ENCODE peak calls at places on chromosomes 12 and 14, in ten cellular contexts. K, I, Y, A, Q, G, F, H, J and X are unnamed samples.

GRCh38 chr14:103820908-103821307 is 26.5 kb downstream of the PPP1R13B start:
- DNase-seq in K (no peak), I (no peak), Y (no peak), A (no peak), Q (no peak), G (no peak), F (no peak), H (no peak), J (no peak), X (no peak)

GRCh38 chr14:91293281-91293680 is 48.8 kb upstream of the GPR68 start:
- DNase-seq in K (no peak), I (no peak), Y (no peak), A (no peak), Q (no peak), G (no peak), F (no peak), H (no peak), J (no peak), X (no peak)

GRCh38 chr14:105203057-105203494 is 22.0 kb upstream of the NUDT14 start:
- DNase-seq in K (peak), I (peak), Y (peak), A (peak), Q (peak), G (peak), F (peak), H (peak), J (peak), X (peak)

GRCh38 chr12:104571328-104571727 is 114.6 kb downstream of the CHST11 start:
- DNase-seq in K (no peak), I (no peak), Y (no peak), A (no peak), Q (no peak), G (peak), F (no peak), H (no peak), J (no peak), X (no peak)

GRCh38 chr14:75044322-75044721 is 6.9 kb downstream of the MLH3 start:
- DNase-seq in K (no peak), I (no peak), Y (no peak), A (no peak), Q (no peak), G (no peak), F (no peak), H (no peak), J (peak), X (peak)

GRCh38 chr14:102986810-102987579 is 64.5 kb downstream of the AMN start:
- DNase-seq in K (no peak), I (no peak), Y (peak), A (peak), Q (no peak), G (no peak), F (no peak), H (no peak), J (peak), X (no peak)

GRCh38 chr14:103021817-103022668 is 35.3 kb downstream of the CDC42BPB start:
- DNase-seq in K (no peak), I (no peak), Y (peak), A (no peak), Q (no peak), G (no peak), F (no peak), H (peak), J (peak), X (no peak)

GRCh38 chr14:100524933-100525243 is 62.3 kb downstream of the BEGAIN start:
- DNase-seq in K (peak), I (peak), Y (peak), A (no peak), Q (peak), G (no peak), F (no peak), H (no peak), J (peak), X (no peak)

GRCh38 chr12:131371580-131372475 is 339.1 kb upstream of the SFSWAP start:
- DNase-seq in K (no peak), I (peak), Y (no peak), A (no peak), Q (peak), G (no peak), F (no peak), H (no peak), J (no peak), X (no peak)

GRCh38 chr14:83975435-83976222 is 1554.3 kb upstream of the FLRT2 start:
- DNase-seq in K (no peak), I (peak), Y (no peak), A (no peak), Q (no peak), G (no peak), F (no peak), H (no peak), J (peak), X (no peak)

GRCh38 chr12:130961921-130962326 is 8.2 kb downstream of the ADGRD1 start:
- DNase-seq in K (no peak), I (peak), Y (no peak), A (no peak), Q (no peak), G (peak), F (no peak), H (no peak), J (no peak), X (no peak)

GRCh38 chr14:92728781-92729364 is 19.6 kb downstream of the LGMN start:
- DNase-seq in K (no peak), I (no peak), Y (no peak), A (no peak), Q (no peak), G (no peak), F (no peak), H (no peak), J (peak), X (peak)

GRCh38 chr12:124279315-124279714 is 15.6 kb upstream of the RFLNA start:
- DNase-seq in K (no peak), I (no peak), Y (no peak), A (no peak), Q (no peak), G (no peak), F (no peak), H (no peak), J (no peak), X (no peak)

GRCh38 chr12:106267535-106267934 is 19.7 kb upstream of the CKAP4 start:
- DNase-seq in K (no peak), I (no peak), Y (no peak), A (no peak), Q (no peak), G (no peak), F (no peak), H (no peak), J (no peak), X (no peak)

GRCh38 chr14:68098834-68099233 is 279.3 kb downstream of the RAD51B start:
- DNase-seq in K (no peak), I (no peak), Y (no peak), A (no peak), Q (no peak), G (no peak), F (no peak), H (no peak), J (no peak), X (no peak)

GRCh38 chr12:104166465-104166864 is 28.5 kb upstream of the NFYB start:
- DNase-seq in K (no peak), I (no peak), Y (no peak), A (no peak), Q (no peak), G (no peak), F (no peak), H (no peak), J (peak), X (no peak)

GRCh38 chr12:108126990-108127468 is 2.1 kb upstream of the WSCD2 start:
- DNase-seq in K (no peak), I (peak), Y (no peak), A (no peak), Q (peak), G (no peak), F (no peak), H (no peak), J (no peak), X (no peak)

GRCh38 chr14:100714205-100714781 is 12.4 kb upstream of the DLK1 start:
- DNase-seq in K (no peak), I (no peak), Y (no peak), A (no peak), Q (no peak), G (no peak), F (no peak), H (no peak), J (no peak), X (no peak)

GRCh38 chr12:8065991-8066594 is at the start of gene C3AR1:
- DNase-seq in K (no peak), I (no peak), Y (no peak), A (no peak), Q (no peak), G (peak), F (no peak), H (no peak), J (peak), X (peak)

GRCh38 chr12:19131020-19131431 is 1.5 kb downstream of the PLEKHA5 start:
- DNase-seq in K (peak), I (no peak), Y (no peak), A (peak), Q (no peak), G (peak), F (no peak), H (no peak), J (peak), X (peak)

GRCh38 chr14:105836160-105836559 is 309.8 kb downstream of the TMEM121 start:
- DNase-seq in K (no peak), I (no peak), Y (no peak), A (no peak), Q (no peak), G (no peak), F (no peak), H (no peak), J (no peak), X (no peak)

GRCh38 chr14:88340357-88340756 is 17.3 kb upstream of the KCNK10 start:
- DNase-seq in K (no peak), I (no peak), Y (no peak), A (no peak), Q (no peak), G (no peak), F (no peak), H (no peak), J (no peak), X (no peak)

GRCh38 chr14:51616724-51617409 is 34.8 kb upstream of the FRMD6 start:
- DNase-seq in K (peak), I (no peak), Y (no peak), A (peak), Q (no peak), G (no peak), F (no peak), H (no peak), J (peak), X (peak)

GRCh38 chr12:56469007-56469930 is 891 bp downstream of the SPRYD4 start:
- DNase-seq in K (peak), I (peak), Y (peak), A (no peak), Q (no peak), G (peak), F (no peak), H (no peak), J (no peak), X (no peak)

GRCh38 chr12:93894391-93895095 is 217.4 kb downstream of the CRADD start:
- DNase-seq in K (no peak), I (peak), Y (peak), A (peak), Q (peak), G (peak), F (peak), H (peak), J (peak), X (no peak)

GRCh38 chr12:57047981-57048380 is 1.9 kb downstream of the MYO1A start:
- DNase-seq in K (no peak), I (no peak), Y (no peak), A (no peak), Q (no peak), G (no peak), F (no peak), H (no peak), J (peak), X (no peak)

GRCh38 chr12:319116-319515 is 56.5 kb upstream of the SLC6A13 start:
- DNase-seq in K (no peak), I (no peak), Y (no peak), A (no peak), Q (no peak), G (no peak), F (no peak), H (no peak), J (no peak), X (no peak)

GRCh38 chr14:68719634-68720384 is 73.1 kb downstream of the ZFP36L1 start:
- DNase-seq in K (no peak), I (no peak), Y (no peak), A (no peak), Q (no peak), G (no peak), F (no peak), H (no peak), J (no peak), X (no peak)

GRCh38 chr12:26830358-26830757 is 2.6 kb downstream of the ITPR2 start:
- DNase-seq in K (no peak), I (no peak), Y (no peak), A (no peak), Q (no peak), G (no peak), F (no peak), H (no peak), J (no peak), X (no peak)

GRCh38 chr14:50999726-51000125 is 55.4 kb upstream of the PYGL start:
- DNase-seq in K (no peak), I (no peak), Y (no peak), A (no peak), Q (no peak), G (no peak), F (no peak), H (no peak), J (no peak), X (no peak)

GRCh38 chr12:101880769-101881168 is 3.4 kb downstream of the DRAM1 start:
- DNase-seq in K (no peak), I (no peak), Y (no peak), A (no peak), Q (no peak), G (no peak), F (no peak), H (no peak), J (no peak), X (no peak)

GRCh38 chr12:101881228-101881627 is 3.8 kb downstream of the DRAM1 start:
- DNase-seq in K (no peak), I (no peak), Y (no peak), A (no peak), Q (no peak), G (no peak), F (no peak), H (no peak), J (no peak), X (no peak)

GRCh38 chr12:101877816-101878811 is 734 bp downstream of the DRAM1 start:
- DNase-seq in K (peak), I (peak), Y (no peak), A (peak), Q (peak), G (peak), F (no peak), H (no peak), J (no peak), X (peak)

GRCh38 chr12:101876861-101877815 is at the start of gene DRAM1:
- DNase-seq in K (peak), I (peak), Y (peak), A (peak), Q (peak), G (peak), F (peak), H (peak), J (peak), X (peak)

GRCh38 chr12:101875112-101875961 is 2.0 kb upstream of the DRAM1 start:
- DNase-seq in K (no peak), I (no peak), Y (no peak), A (no peak), Q (no peak), G (no peak), F (no peak), H (no peak), J (peak), X (no peak)
- TF ChIP-seq POLR2A in K (no peak), I (no peak), Y (no peak), A (no peak), Q (no peak), G (no peak), F (no peak), H (no peak), J (no peak), X (no peak)

GRCh38 chr12:47832263-47832933 is 12.7 kb upstream of the HDAC7 start:
- DNase-seq in K (no peak), I (no peak), Y (peak), A (no peak), Q (no peak), G (no peak), F (no peak), H (no peak), J (no peak), X (no peak)
- TF ChIP-seq POLR2A in K (no peak), I (no peak), Y (no peak), A (no peak), Q (no peak), G (no peak), F (no peak), H (no peak), J (no peak), X (no peak)

DNA sequence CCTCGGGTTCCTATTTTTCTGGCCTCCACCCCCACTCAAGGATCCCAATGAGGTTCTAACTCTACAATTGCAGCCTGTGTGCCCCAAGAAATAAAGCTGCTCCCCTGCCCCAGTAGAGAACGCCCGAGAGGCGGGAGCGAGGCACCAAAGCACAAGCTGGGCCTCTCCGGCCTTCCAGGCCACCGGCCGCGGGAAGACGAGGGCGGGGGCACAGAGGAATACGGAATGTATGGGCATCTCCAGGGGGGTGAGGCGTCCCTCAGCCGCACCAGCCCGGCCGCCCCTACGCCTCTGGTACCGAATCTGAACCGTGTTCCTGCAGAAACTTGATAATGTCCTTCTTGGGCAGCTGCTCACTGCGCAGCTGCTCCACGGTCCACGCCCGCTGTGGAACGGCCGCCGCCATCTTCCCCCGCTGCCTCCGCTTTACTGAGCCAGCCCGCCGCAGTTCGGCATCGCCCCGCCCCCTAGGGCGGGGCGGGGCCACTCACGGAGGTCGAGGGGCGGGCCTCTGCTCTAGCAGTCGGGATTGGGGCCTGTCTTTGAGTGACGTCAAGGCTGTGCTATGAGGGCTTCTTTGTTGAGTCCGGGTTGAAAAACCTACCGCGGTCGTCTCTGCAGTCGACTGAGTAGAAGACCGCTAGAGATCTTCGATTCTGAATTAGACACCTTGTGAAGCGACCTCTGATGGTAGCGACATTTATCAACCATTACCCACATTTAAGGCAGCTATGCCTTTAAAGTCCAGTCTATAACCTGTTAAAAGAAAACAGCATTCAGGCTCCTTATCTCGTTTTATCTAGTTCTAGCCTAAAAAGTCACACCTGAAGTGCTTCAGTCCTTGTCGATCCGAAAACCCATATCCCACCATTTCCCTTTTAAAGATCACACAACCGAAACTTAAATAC is at the start of gene FKBP3:
- DNase-seq in K (peak), I (peak), Y (peak), A (peak), Q (peak), G (peak), F (peak), H (peak), J (peak), X (peak)
- TF ChIP-seq POLR2A in K (peak), I (peak), Y (peak), A (peak), Q (peak), G (peak), F (peak), H (peak), J (peak), X (peak)

DNA sequence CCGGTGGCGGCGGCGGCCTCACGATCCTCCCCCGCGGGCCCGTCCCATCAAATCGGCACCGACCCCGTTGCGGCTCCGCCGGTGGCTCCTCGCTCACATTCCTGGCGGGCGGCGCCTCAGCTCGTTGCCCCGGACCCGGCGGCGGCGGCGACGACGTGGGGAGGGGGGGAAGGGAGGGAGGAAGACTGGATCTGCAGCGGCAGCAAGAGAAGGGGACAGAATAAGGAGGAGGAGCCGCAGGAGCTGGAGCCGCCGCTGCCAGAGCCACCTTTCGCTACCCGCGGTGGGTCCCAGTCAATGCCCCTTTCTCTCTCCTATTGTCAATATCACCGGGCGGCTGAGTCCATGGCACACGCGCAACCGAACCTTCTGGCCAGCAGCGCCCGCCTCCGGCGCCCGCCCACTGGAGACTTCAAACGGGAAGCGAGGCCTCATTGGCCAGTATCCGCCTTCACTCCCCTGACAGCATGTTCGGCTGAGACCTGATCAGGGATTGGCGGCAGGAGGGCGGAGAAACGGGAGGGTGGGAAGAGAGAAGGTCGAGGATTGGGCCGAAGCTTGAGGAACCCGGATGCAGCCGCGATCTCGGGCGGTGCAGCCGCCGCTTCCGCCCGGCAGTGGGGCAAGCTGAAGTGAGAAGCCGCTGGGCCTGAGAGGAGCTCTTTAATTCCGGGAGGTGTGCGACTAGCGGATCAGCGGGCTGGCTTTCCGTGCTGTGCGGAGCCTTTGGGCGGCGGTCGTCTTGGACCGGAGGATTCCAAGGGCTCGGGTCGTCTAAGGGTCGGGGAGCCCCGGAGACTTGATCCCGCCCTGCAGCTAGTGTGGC is at the start of gene PPP2R5E:
- DNase-seq in K (peak), I (peak), Y (peak), A (peak), Q (peak), G (peak), F (peak), H (peak), J (peak), X (peak)
- TF ChIP-seq POLR2A in K (peak), I (peak), Y (peak), A (peak), Q (peak), G (peak), F (peak), H (peak), J (peak), X (peak)

DNA sequence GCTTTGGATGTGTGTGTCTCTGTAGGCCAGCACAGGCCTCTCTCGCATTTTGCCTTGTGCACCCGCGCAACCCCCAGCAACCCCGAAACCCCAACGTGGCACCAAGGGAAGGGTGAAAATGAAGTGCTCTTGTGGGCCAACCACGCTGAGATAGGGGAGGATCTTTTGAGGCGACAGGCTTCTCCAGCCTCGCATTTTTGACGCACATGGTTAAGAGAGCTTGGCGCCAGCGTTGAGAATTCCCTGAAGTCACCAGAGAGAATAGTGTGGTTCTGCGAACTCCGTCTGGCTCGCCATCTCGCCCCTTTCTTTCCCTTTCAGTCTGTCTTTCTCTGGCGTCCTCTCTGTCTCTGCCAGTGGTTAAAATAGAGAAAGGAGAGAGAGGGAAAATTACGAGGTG is 1.9 kb upstream of the TBX3 start:
- DNase-seq in K (no peak), I (no peak), Y (no peak), A (no peak), Q (no peak), G (no peak), F (no peak), H (no peak), J (peak), X (no peak)
- TF ChIP-seq POLR2A in K (no peak), I (no peak), Y (no peak), A (no peak), Q (no peak), G (no peak), F (no peak), H (no peak), J (no peak), X (no peak)

GRCh38 chr14:93974299-93974698 is 2.1 kb downstream of the ASB2 start:
- DNase-seq in K (no peak), I (no peak), Y (no peak), A (no peak), Q (no peak), G (no peak), F (no peak), H (no peak), J (no peak), X (no peak)

GRCh38 chr14:93977171-93977570 is 801 bp upstream of the ASB2 start:
- DNase-seq in K (no peak), I (no peak), Y (no peak), A (no peak), Q (no peak), G (no peak), F (no peak), H (no peak), J (no peak), X (no peak)

GRCh38 chr14:93974833-93975232 is 1.5 kb downstream of the ASB2 start:
- DNase-seq in K (no peak), I (no peak), Y (no peak), A (no peak), Q (no peak), G (no peak), F (no peak), H (no peak), J (no peak), X (no peak)

GRCh38 chr14:93976477-93977057 is at the start of gene ASB2:
- DNase-seq in K (no peak), I (peak), Y (no peak), A (no peak), Q (peak), G (peak), F (no peak), H (no peak), J (peak), X (no peak)

GRCh38 chr14:93975791-93976476 is 436 bp downstream of the ASB2 start:
- DNase-seq in K (no peak), I (no peak), Y (no peak), A (no peak), Q (no peak), G (no peak), F (no peak), H (no peak), J (no peak), X (no peak)
- TF ChIP-seq POLR2A in K (no peak), I (no peak), Y (no peak), A (no peak), Q (no peak), G (no peak), F (no peak), H (no peak), J (no peak), X (no peak)